ENCODE peak calls at places on chromosome 15, in five cellular contexts. One of them, this sample, is unnamed.

GRCh38 chr15:78991476-78991875 is 46.6 kb upstream of the CTSH start:
- DNase-seq in progenitor cell of endocrine pancreas: no peak
- DNase-seq in sigmoid colon: no peak
- DNase-seq in heart right ventricle: no peak
- DNase-seq in HepG2: no peak
- DNase-seq in this sample: no peak

GRCh38 chr15:67840747-67841634 is 1.1 kb upstream of the RNU6-1 start:
- DNase-seq in progenitor cell of endocrine pancreas: no peak
- DNase-seq in sigmoid colon: peak
- DNase-seq in heart right ventricle: no peak
- DNase-seq in HepG2: peak
- DNase-seq in this sample: no peak

GRCh38 chr15:33064878-33065277 is 129.6 kb downstream of the FMN1 start:
- DNase-seq in progenitor cell of endocrine pancreas: no peak
- DNase-seq in sigmoid colon: no peak
- DNase-seq in heart right ventricle: no peak
- DNase-seq in HepG2: no peak
- DNase-seq in this sample: no peak

GRCh38 chr15:81294501-81294850 is 29.5 kb downstream of the STARD5 start:
- DNase-seq in progenitor cell of endocrine pancreas: no peak
- DNase-seq in sigmoid colon: no peak
- DNase-seq in heart right ventricle: no peak
- DNase-seq in HepG2: no peak
- DNase-seq in this sample: no peak

GRCh38 chr15:52006702-52007340 is 12.2 kb upstream of the MAPK6 start:
- DNase-seq in progenitor cell of endocrine pancreas: no peak
- DNase-seq in sigmoid colon: no peak
- DNase-seq in heart right ventricle: peak
- DNase-seq in HepG2: no peak
- DNase-seq in this sample: no peak

GRCh38 chr15:101676965-101677364 is 24.8 kb upstream of the TM2D3 start:
- DNase-seq in progenitor cell of endocrine pancreas: no peak
- DNase-seq in sigmoid colon: no peak
- DNase-seq in heart right ventricle: no peak
- DNase-seq in HepG2: no peak
- DNase-seq in this sample: no peak

GRCh38 chr15:35271371-35272043 is 186.4 kb upstream of the NANOGP8 start:
- DNase-seq in progenitor cell of endocrine pancreas: no peak
- DNase-seq in sigmoid colon: no peak
- DNase-seq in heart right ventricle: no peak
- DNase-seq in HepG2: no peak
- DNase-seq in this sample: no peak

GRCh38 chr15:77139312-77139711 is 68.4 kb upstream of the TSPAN3 start:
- DNase-seq in progenitor cell of endocrine pancreas: no peak
- DNase-seq in sigmoid colon: no peak
- DNase-seq in heart right ventricle: no peak
- DNase-seq in HepG2: no peak
- DNase-seq in this sample: no peak

GRCh38 chr15:78390823-78391222 is 47.2 kb upstream of the IREB2 start:
- DNase-seq in progenitor cell of endocrine pancreas: no peak
- DNase-seq in sigmoid colon: no peak
- DNase-seq in heart right ventricle: no peak
- DNase-seq in HepG2: no peak
- DNase-seq in this sample: no peak

GRCh38 chr15:95684693-95685115 is 645.8 kb upstream of the NR2F2 start:
- DNase-seq in progenitor cell of endocrine pancreas: no peak
- DNase-seq in sigmoid colon: no peak
- DNase-seq in heart right ventricle: no peak
- DNase-seq in HepG2: no peak
- DNase-seq in this sample: no peak

GRCh38 chr15:58546635-58547627 is 115.1 kb downstream of the LIPC start:
- DNase-seq in progenitor cell of endocrine pancreas: no peak
- DNase-seq in sigmoid colon: no peak
- DNase-seq in heart right ventricle: peak
- DNase-seq in HepG2: peak
- DNase-seq in this sample: no peak

GRCh38 chr15:77639431-77639830 is 6.7 kb upstream of the LINGO1 start:
- DNase-seq in progenitor cell of endocrine pancreas: no peak
- DNase-seq in sigmoid colon: no peak
- DNase-seq in heart right ventricle: no peak
- DNase-seq in HepG2: no peak
- DNase-seq in this sample: no peak

GRCh38 chr15:98177950-98178848 is 217.7 kb downstream of the ARRDC4 start:
- DNase-seq in progenitor cell of endocrine pancreas: peak
- DNase-seq in sigmoid colon: peak
- DNase-seq in heart right ventricle: peak
- DNase-seq in HepG2: peak
- DNase-seq in this sample: no peak

GRCh38 chr15:37017031-37017625 is 83.2 kb downstream of the MEIS2 start:
- DNase-seq in progenitor cell of endocrine pancreas: no peak
- DNase-seq in sigmoid colon: no peak
- DNase-seq in heart right ventricle: no peak
- DNase-seq in HepG2: no peak
- DNase-seq in this sample: no peak

GRCh38 chr15:66293419-66294156 is at the start of gene DIS3L:
- DNase-seq in progenitor cell of endocrine pancreas: peak
- DNase-seq in sigmoid colon: peak
- DNase-seq in heart right ventricle: peak
- DNase-seq in HepG2: peak
- DNase-seq in this sample: peak

GRCh38 chr15:101393172-101393571 is 96.3 kb downstream of the PCSK6 start:
- DNase-seq in progenitor cell of endocrine pancreas: no peak
- DNase-seq in sigmoid colon: no peak
- DNase-seq in heart right ventricle: no peak
- DNase-seq in HepG2: no peak
- DNase-seq in this sample: no peak

GRCh38 chr15:50046159-50046558 is 72.9 kb downstream of the ATP8B4 start:
- DNase-seq in progenitor cell of endocrine pancreas: no peak
- DNase-seq in sigmoid colon: no peak
- DNase-seq in heart right ventricle: no peak
- DNase-seq in HepG2: no peak
- DNase-seq in this sample: no peak

GRCh38 chr15:42675021-42675420 is 61.9 kb downstream of the CDAN1 start:
- DNase-seq in progenitor cell of endocrine pancreas: no peak
- DNase-seq in sigmoid colon: no peak
- DNase-seq in heart right ventricle: no peak
- DNase-seq in HepG2: no peak
- DNase-seq in this sample: no peak

GRCh38 chr15:94600496-94600895 is 369.1 kb downstream of the MCTP2 start:
- DNase-seq in progenitor cell of endocrine pancreas: no peak
- DNase-seq in sigmoid colon: no peak
- DNase-seq in heart right ventricle: no peak
- DNase-seq in HepG2: no peak
- DNase-seq in this sample: no peak

GRCh38 chr15:51191072-51191665 is 96.5 kb upstream of the TNFAIP8L3 start:
- DNase-seq in progenitor cell of endocrine pancreas: no peak
- DNase-seq in sigmoid colon: no peak
- DNase-seq in heart right ventricle: no peak
- DNase-seq in HepG2: no peak
- DNase-seq in this sample: no peak

GRCh38 chr15:40650479-40650878 is 44.5 kb upstream of the RAD51 start:
- DNase-seq in progenitor cell of endocrine pancreas: no peak
- DNase-seq in sigmoid colon: no peak
- DNase-seq in heart right ventricle: no peak
- DNase-seq in HepG2: peak
- DNase-seq in this sample: no peak

GRCh38 chr15:63212050-63212973 is 22.9 kb downstream of the RAB8B start:
- DNase-seq in progenitor cell of endocrine pancreas: no peak
- DNase-seq in sigmoid colon: no peak
- DNase-seq in heart right ventricle: no peak
- DNase-seq in HepG2: peak
- DNase-seq in this sample: no peak

GRCh38 chr15:89531796-89532537 is 35.6 kb upstream of the RHCG start:
- DNase-seq in progenitor cell of endocrine pancreas: no peak
- DNase-seq in sigmoid colon: no peak
- DNase-seq in heart right ventricle: no peak
- DNase-seq in HepG2: no peak
- DNase-seq in this sample: no peak

GRCh38 chr15:79680721-79681120 is 216.1 kb downstream of the MTHFS start:
- DNase-seq in progenitor cell of endocrine pancreas: no peak
- DNase-seq in sigmoid colon: no peak
- DNase-seq in heart right ventricle: no peak
- DNase-seq in HepG2: no peak
- DNase-seq in this sample: no peak

GRCh38 chr15:77654975-77655374 is 22.3 kb upstream of the LINGO1 start:
- DNase-seq in progenitor cell of endocrine pancreas: no peak
- DNase-seq in sigmoid colon: no peak
- DNase-seq in heart right ventricle: no peak
- DNase-seq in HepG2: peak
- DNase-seq in this sample: no peak

GRCh38 chr15:74206801-74207281 is 4.3 kb upstream of the STRA6 start:
- DNase-seq in progenitor cell of endocrine pancreas: no peak
- DNase-seq in sigmoid colon: no peak
- DNase-seq in heart right ventricle: no peak
- DNase-seq in HepG2: no peak
- DNase-seq in this sample: no peak

GRCh38 chr15:74205593-74205969 is 3.0 kb upstream of the STRA6 start:
- DNase-seq in progenitor cell of endocrine pancreas: no peak
- DNase-seq in sigmoid colon: no peak
- DNase-seq in heart right ventricle: no peak
- DNase-seq in HepG2: no peak
- DNase-seq in this sample: no peak

GRCh38 chr15:74201656-74202420 is 749 bp downstream of the STRA6 start:
- DNase-seq in progenitor cell of endocrine pancreas: no peak
- DNase-seq in sigmoid colon: no peak
- DNase-seq in heart right ventricle: no peak
- DNase-seq in HepG2: no peak
- DNase-seq in this sample: no peak

GRCh38 chr15:74202461-74203401 is at the start of gene STRA6:
- DNase-seq in progenitor cell of endocrine pancreas: peak
- DNase-seq in sigmoid colon: no peak
- DNase-seq in heart right ventricle: no peak
- DNase-seq in HepG2: peak
- DNase-seq in this sample: peak

GRCh38 chr15:74203914-74204431 is 1.4 kb upstream of the STRA6 start:
- DNase-seq in progenitor cell of endocrine pancreas: no peak
- DNase-seq in sigmoid colon: no peak
- DNase-seq in heart right ventricle: peak
- DNase-seq in HepG2: no peak
- DNase-seq in this sample: no peak
- TF ChIP-seq CTCF in progenitor cell of endocrine pancreas: no peak
- TF ChIP-seq CTCF in sigmoid colon: no peak
- TF ChIP-seq CTCF in heart right ventricle: no peak
- TF ChIP-seq CTCF in HepG2: no peak
- TF ChIP-seq CTCF in this sample: no peak

GRCh38 chr15:57345584-57345983 is 30.7 kb upstream of the CGNL1 start:
- DNase-seq in progenitor cell of endocrine pancreas: no peak
- DNase-seq in sigmoid colon: no peak
- DNase-seq in heart right ventricle: no peak
- DNase-seq in HepG2: peak
- DNase-seq in this sample: no peak
- TF ChIP-seq CTCF in progenitor cell of endocrine pancreas: peak
- TF ChIP-seq CTCF in sigmoid colon: no peak
- TF ChIP-seq CTCF in heart right ventricle: peak
- TF ChIP-seq CTCF in HepG2: peak
- TF ChIP-seq CTCF in this sample: peak

DNA sequence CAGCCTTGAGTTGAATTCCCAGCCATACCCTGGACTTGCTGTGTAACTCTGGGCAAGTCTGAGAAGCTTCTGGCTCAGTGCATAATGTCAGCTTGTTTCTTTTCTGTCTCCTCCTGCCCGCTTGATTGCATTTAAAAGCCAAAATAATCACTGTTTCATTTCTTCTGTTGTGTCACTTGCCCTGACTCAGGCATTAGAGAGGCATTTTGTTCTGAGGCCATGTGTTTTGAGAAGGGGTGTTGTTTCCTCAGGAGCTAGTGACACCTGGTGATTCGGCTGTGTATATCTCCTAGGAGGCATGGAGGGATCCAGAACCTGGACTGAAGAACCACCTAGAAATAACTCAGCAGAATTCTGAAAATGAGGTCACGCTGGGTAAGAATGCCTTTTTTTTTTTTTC is 16.0 kb downstream of the WDR73 start:
- DNase-seq in progenitor cell of endocrine pancreas: no peak
- DNase-seq in sigmoid colon: no peak
- DNase-seq in heart right ventricle: no peak
- DNase-seq in HepG2: peak
- DNase-seq in this sample: no peak
- TF ChIP-seq CTCF in progenitor cell of endocrine pancreas: no peak
- TF ChIP-seq CTCF in sigmoid colon: no peak
- TF ChIP-seq CTCF in heart right ventricle: no peak
- TF ChIP-seq CTCF in HepG2: peak
- TF ChIP-seq CTCF in this sample: no peak

GRCh38 chr15:75694241-75695182 is 18.1 kb downstream of the CSPG4 start:
- DNase-seq in progenitor cell of endocrine pancreas: peak
- DNase-seq in sigmoid colon: peak
- DNase-seq in heart right ventricle: peak
- DNase-seq in HepG2: peak
- DNase-seq in this sample: peak
- TF ChIP-seq CTCF in progenitor cell of endocrine pancreas: peak
- TF ChIP-seq CTCF in sigmoid colon: peak
- TF ChIP-seq CTCF in heart right ventricle: peak
- TF ChIP-seq CTCF in HepG2: peak
- TF ChIP-seq CTCF in this sample: peak

GRCh38 chr15:69474291-69474690 is 21.7 kb downstream of the RPLP1 start:
- DNase-seq in progenitor cell of endocrine pancreas: no peak
- DNase-seq in sigmoid colon: no peak
- DNase-seq in heart right ventricle: no peak
- DNase-seq in HepG2: no peak
- DNase-seq in this sample: no peak

GRCh38 chr15:69476704-69477473 is 24.3 kb downstream of the RPLP1 start:
- DNase-seq in progenitor cell of endocrine pancreas: no peak
- DNase-seq in sigmoid colon: no peak
- DNase-seq in heart right ventricle: no peak
- DNase-seq in HepG2: no peak
- DNase-seq in this sample: no peak

GRCh38 chr15:69472575-69472974 is 20.0 kb downstream of the RPLP1 start:
- DNase-seq in progenitor cell of endocrine pancreas: no peak
- DNase-seq in sigmoid colon: no peak
- DNase-seq in heart right ventricle: no peak
- DNase-seq in HepG2: no peak
- DNase-seq in this sample: no peak

GRCh38 chr15:69475769-69476358 is 23.2 kb downstream of the RPLP1 start:
- DNase-seq in progenitor cell of endocrine pancreas: peak
- DNase-seq in sigmoid colon: peak
- DNase-seq in heart right ventricle: peak
- DNase-seq in HepG2: peak
- DNase-seq in this sample: peak

GRCh38 chr15:69474846-69475455 is 22.3 kb downstream of the RPLP1 start:
- DNase-seq in progenitor cell of endocrine pancreas: no peak
- DNase-seq in sigmoid colon: no peak
- DNase-seq in heart right ventricle: no peak
- DNase-seq in HepG2: no peak
- DNase-seq in this sample: no peak
- TF ChIP-seq CTCF in progenitor cell of endocrine pancreas: no peak
- TF ChIP-seq CTCF in sigmoid colon: no peak
- TF ChIP-seq CTCF in heart right ventricle: no peak
- TF ChIP-seq CTCF in HepG2: no peak
- TF ChIP-seq CTCF in this sample: no peak

This sample was measured in D721Med.